ENCODE peak calls at places on chromosomes 4 and X, in nine cellular contexts. One of them, this sample, is unnamed.

GRCh38 chrX:70998402-70999027 is 67.6 kb upstream of the SLC7A3 start:
- DNase-seq in GM23338: peak; percentile 65
- DNase-seq in uterus: peak; percentile 26
- DNase-seq in activated B cell treated with CpG ODN at 0.5 μM for 24 hours: no peak
- DNase-seq in adrenal gland: peak; percentile 47
- DNase-seq in endodermal cell: peak; percentile 67
- DNase-seq in coronary artery: no peak
- DNase-seq in GM10248: no peak
- DNase-seq in NB4: peak; percentile 5
- DNase-seq in this sample: no peak

GRCh38 chrX:16869393-16870094 is 618 bp downstream of the RBBP7 start:
- DNase-seq in GM23338: peak; percentile 60
- DNase-seq in uterus: peak; percentile 19
- DNase-seq in activated B cell treated with CpG ODN at 0.5 μM for 24 hours: peak; percentile 57
- DNase-seq in adrenal gland: peak; percentile 35
- DNase-seq in endodermal cell: peak; percentile 83
- DNase-seq in coronary artery: no peak
- DNase-seq in GM10248: peak; percentile 57
- DNase-seq in NB4: peak; percentile 74
- DNase-seq in this sample: peak; percentile 56

GRCh38 chrX:154698630-154699248 is 45.4 kb upstream of the CTAG2 start:
- DNase-seq in GM23338: peak; percentile 40
- DNase-seq in uterus: no peak
- DNase-seq in activated B cell treated with CpG ODN at 0.5 μM for 24 hours: no peak
- DNase-seq in adrenal gland: peak; percentile 14
- DNase-seq in endodermal cell: peak; percentile 43
- DNase-seq in coronary artery: no peak
- DNase-seq in GM10248: no peak
- DNase-seq in NB4: no peak
- DNase-seq in this sample: no peak

GRCh38 chr4:166421556-166422156 is 548.6 kb downstream of the TLL1 start:
- DNase-seq in GM23338: peak; percentile 3
- DNase-seq in uterus: no peak
- DNase-seq in activated B cell treated with CpG ODN at 0.5 μM for 24 hours: no peak
- DNase-seq in adrenal gland: no peak
- DNase-seq in endodermal cell: no peak
- DNase-seq in coronary artery: no peak
- DNase-seq in GM10248: no peak
- DNase-seq in NB4: no peak
- DNase-seq in this sample: no peak

GRCh38 chrX:45322820-45323219 is 122.1 kb upstream of the DIPK2B start:
- DNase-seq in GM23338: peak; percentile 0
- DNase-seq in uterus: no peak
- DNase-seq in activated B cell treated with CpG ODN at 0.5 μM for 24 hours: no peak
- DNase-seq in adrenal gland: no peak
- DNase-seq in endodermal cell: no peak
- DNase-seq in coronary artery: no peak
- DNase-seq in GM10248: no peak
- DNase-seq in NB4: no peak
- DNase-seq in this sample: no peak

GRCh38 chr4:10526431-10527222 is 69.4 kb upstream of the ZNF518B start:
- DNase-seq in GM23338: peak; percentile 59
- DNase-seq in uterus: no peak
- DNase-seq in activated B cell treated with CpG ODN at 0.5 μM for 24 hours: no peak
- DNase-seq in adrenal gland: no peak
- DNase-seq in endodermal cell: peak; percentile 67
- DNase-seq in coronary artery: no peak
- DNase-seq in GM10248: no peak
- DNase-seq in NB4: no peak
- DNase-seq in this sample: no peak

GRCh38 chrX:22800806-22801205 is 199.0 kb upstream of the DDX53 start:
- DNase-seq in GM23338: no peak
- DNase-seq in uterus: no peak
- DNase-seq in activated B cell treated with CpG ODN at 0.5 μM for 24 hours: no peak
- DNase-seq in adrenal gland: no peak
- DNase-seq in endodermal cell: no peak
- DNase-seq in coronary artery: no peak
- DNase-seq in GM10248: no peak
- DNase-seq in NB4: peak; percentile 20
- DNase-seq in this sample: no peak

GRCh38 chrX:99603076-99603814 is 806.8 kb downstream of the PCDH19 start:
- DNase-seq in GM23338: peak; percentile 32
- DNase-seq in uterus: no peak
- DNase-seq in activated B cell treated with CpG ODN at 0.5 μM for 24 hours: no peak
- DNase-seq in adrenal gland: no peak
- DNase-seq in endodermal cell: no peak
- DNase-seq in coronary artery: no peak
- DNase-seq in GM10248: no peak
- DNase-seq in NB4: no peak
- DNase-seq in this sample: no peak

GRCh38 chr4:21768349-21769310 is 179.9 kb downstream of the KCNIP4 start:
- DNase-seq in GM23338: peak; percentile 79
- DNase-seq in uterus: peak; percentile 24
- DNase-seq in activated B cell treated with CpG ODN at 0.5 μM for 24 hours: no peak
- DNase-seq in adrenal gland: peak; percentile 11
- DNase-seq in endodermal cell: no peak
- DNase-seq in coronary artery: no peak
- DNase-seq in GM10248: peak; percentile 6
- DNase-seq in NB4: peak; percentile 61
- DNase-seq in this sample: no peak

GRCh38 chrX:51435101-51435500 is 61.3 kb downstream of the NUDT11 start:
- DNase-seq in GM23338: no peak
- DNase-seq in uterus: no peak
- DNase-seq in activated B cell treated with CpG ODN at 0.5 μM for 24 hours: no peak
- DNase-seq in adrenal gland: no peak
- DNase-seq in endodermal cell: no peak
- DNase-seq in coronary artery: no peak
- DNase-seq in GM10248: no peak
- DNase-seq in NB4: no peak
- DNase-seq in this sample: no peak

GRCh38 chrX:102535958-102536357 is 19.4 kb upstream of the TMSB15A start:
- DNase-seq in GM23338: no peak
- DNase-seq in uterus: no peak
- DNase-seq in activated B cell treated with CpG ODN at 0.5 μM for 24 hours: no peak
- DNase-seq in adrenal gland: no peak
- DNase-seq in endodermal cell: no peak
- DNase-seq in coronary artery: no peak
- DNase-seq in GM10248: no peak
- DNase-seq in NB4: no peak
- DNase-seq in this sample: no peak

GRCh38 chr4:36392049-36392448 is 110.6 kb downstream of the DTHD1 start:
- DNase-seq in GM23338: no peak
- DNase-seq in uterus: no peak
- DNase-seq in activated B cell treated with CpG ODN at 0.5 μM for 24 hours: no peak
- DNase-seq in adrenal gland: peak; percentile 11
- DNase-seq in endodermal cell: no peak
- DNase-seq in coronary artery: no peak
- DNase-seq in GM10248: no peak
- DNase-seq in NB4: no peak
- DNase-seq in this sample: no peak

GRCh38 chr4:73609688-73610087 is 10.5 kb downstream of the RASSF6 start:
- DNase-seq in GM23338: no peak
- DNase-seq in uterus: no peak
- DNase-seq in activated B cell treated with CpG ODN at 0.5 μM for 24 hours: no peak
- DNase-seq in adrenal gland: no peak
- DNase-seq in endodermal cell: no peak
- DNase-seq in coronary artery: no peak
- DNase-seq in GM10248: no peak
- DNase-seq in NB4: no peak
- DNase-seq in this sample: no peak

GRCh38 chr4:89492476-89493110 is 185.0 kb upstream of the GPRIN3 start:
- DNase-seq in GM23338: no peak
- DNase-seq in uterus: no peak
- DNase-seq in activated B cell treated with CpG ODN at 0.5 μM for 24 hours: no peak
- DNase-seq in adrenal gland: no peak
- DNase-seq in endodermal cell: no peak
- DNase-seq in coronary artery: no peak
- DNase-seq in GM10248: no peak
- DNase-seq in NB4: no peak
- DNase-seq in this sample: no peak

GRCh38 chrX:130071611-130072349 is 38.5 kb downstream of the ELF4 start:
- DNase-seq in GM23338: no peak
- DNase-seq in uterus: no peak
- DNase-seq in activated B cell treated with CpG ODN at 0.5 μM for 24 hours: no peak
- DNase-seq in adrenal gland: no peak
- DNase-seq in endodermal cell: no peak
- DNase-seq in coronary artery: no peak
- DNase-seq in GM10248: no peak
- DNase-seq in NB4: no peak
- DNase-seq in this sample: no peak

GRCh38 chr4:136471051-136471450 is 1061.2 kb downstream of the PCDH18 start:
- DNase-seq in GM23338: no peak
- DNase-seq in uterus: no peak
- DNase-seq in activated B cell treated with CpG ODN at 0.5 μM for 24 hours: no peak
- DNase-seq in adrenal gland: no peak
- DNase-seq in endodermal cell: no peak
- DNase-seq in coronary artery: no peak
- DNase-seq in GM10248: no peak
- DNase-seq in NB4: no peak
- DNase-seq in this sample: no peak

DNA sequence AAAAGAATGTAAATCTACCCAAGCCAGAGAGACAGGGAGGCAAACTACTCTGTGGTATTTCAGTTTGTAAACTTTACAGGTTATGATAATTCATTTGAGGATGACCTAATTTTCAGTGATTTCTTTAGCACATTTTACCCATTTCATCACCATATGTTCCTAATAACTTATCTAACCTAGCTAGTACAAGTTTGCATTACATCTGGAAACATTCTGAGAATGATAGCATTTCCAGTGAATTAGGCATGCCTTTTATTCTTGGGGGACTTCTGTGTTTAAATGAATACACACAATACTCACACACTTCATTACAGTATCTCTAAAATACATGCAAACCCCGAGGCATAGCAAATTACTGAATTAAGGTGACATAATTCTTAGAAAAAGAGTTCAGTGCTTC is 1055.5 kb downstream of the PCDH18 start:
- DNase-seq in GM23338: no peak
- DNase-seq in uterus: no peak
- DNase-seq in activated B cell treated with CpG ODN at 0.5 μM for 24 hours: no peak
- DNase-seq in adrenal gland: no peak
- DNase-seq in endodermal cell: no peak
- DNase-seq in coronary artery: no peak
- DNase-seq in GM10248: no peak
- DNase-seq in NB4: no peak
- DNase-seq in this sample: no peak
- TF ChIP-seq CTCF in GM23338: no peak
- TF ChIP-seq CTCF in uterus: no peak
- TF ChIP-seq CTCF in activated B cell treated with CpG ODN at 0.5 μM for 24 hours: no peak
- TF ChIP-seq CTCF in adrenal gland: no peak
- TF ChIP-seq CTCF in endodermal cell: no peak
- TF ChIP-seq CTCF in coronary artery: no peak
- TF ChIP-seq CTCF in GM10248: no peak
- TF ChIP-seq CTCF in NB4: no peak
- TF ChIP-seq CTCF in this sample: no peak

GRCh38 chrX:148947399-148948025 is 447.1 kb downstream of the AFF2 start:
- DNase-seq in GM23338: peak; percentile 6
- DNase-seq in uterus: no peak
- DNase-seq in activated B cell treated with CpG ODN at 0.5 μM for 24 hours: no peak
- DNase-seq in adrenal gland: no peak
- DNase-seq in endodermal cell: no peak
- DNase-seq in coronary artery: no peak
- DNase-seq in GM10248: no peak
- DNase-seq in NB4: peak; percentile 1
- DNase-seq in this sample: no peak
- TF ChIP-seq CTCF in GM23338: no peak
- TF ChIP-seq CTCF in uterus: no peak
- TF ChIP-seq CTCF in activated B cell treated with CpG ODN at 0.5 μM for 24 hours: no peak
- TF ChIP-seq CTCF in adrenal gland: no peak
- TF ChIP-seq CTCF in endodermal cell: peak; percentile 38
- TF ChIP-seq CTCF in coronary artery: no peak
- TF ChIP-seq CTCF in GM10248: no peak
- TF ChIP-seq CTCF in NB4: no peak
- TF ChIP-seq CTCF in this sample: no peak

DNA sequence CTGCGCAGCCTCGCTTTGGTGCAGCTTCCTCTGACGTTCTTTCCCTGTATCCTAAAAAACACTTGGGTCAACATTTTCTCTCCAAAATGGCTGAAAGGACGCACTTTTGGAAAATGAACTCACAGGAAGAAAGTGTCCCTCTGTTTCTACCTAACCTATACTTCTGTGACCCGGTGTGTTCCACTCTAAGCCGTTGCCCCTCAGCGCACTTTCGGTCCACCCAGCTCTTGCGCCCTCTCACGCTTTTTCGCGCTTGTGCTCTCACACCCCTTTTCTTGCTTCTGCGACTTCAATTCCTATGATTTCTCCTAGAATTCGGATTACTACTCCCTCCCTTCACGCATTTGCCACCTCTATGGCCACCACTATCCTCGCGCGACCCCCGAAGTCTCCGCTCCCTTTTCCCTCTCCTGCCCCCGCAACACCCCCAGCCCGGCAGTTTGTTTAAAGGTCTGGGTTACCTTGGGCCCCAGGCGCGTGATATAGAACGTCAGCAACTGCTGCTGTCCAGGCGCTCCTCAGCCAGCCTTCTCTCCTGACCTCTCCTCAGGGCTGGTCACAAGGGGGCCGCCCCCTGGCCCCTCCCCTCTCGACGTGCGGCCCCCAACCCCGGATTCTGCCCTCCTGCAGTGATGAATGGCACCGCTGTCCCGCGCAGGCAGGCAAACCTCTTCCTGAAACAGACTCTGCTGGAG is at the start of gene USP51:
- DNase-seq in GM23338: peak; percentile 73
- DNase-seq in uterus: peak; percentile 52
- DNase-seq in activated B cell treated with CpG ODN at 0.5 μM for 24 hours: peak; percentile 20
- DNase-seq in adrenal gland: peak; percentile 83
- DNase-seq in endodermal cell: peak; percentile 86
- DNase-seq in coronary artery: peak; percentile 75
- DNase-seq in GM10248: peak; percentile 44
- DNase-seq in NB4: peak; percentile 55
- DNase-seq in this sample: no peak
- TF ChIP-seq CTCF in GM23338: no peak
- TF ChIP-seq CTCF in uterus: no peak
- TF ChIP-seq CTCF in activated B cell treated with CpG ODN at 0.5 μM for 24 hours: no peak
- TF ChIP-seq CTCF in adrenal gland: no peak
- TF ChIP-seq CTCF in endodermal cell: no peak
- TF ChIP-seq CTCF in coronary artery: no peak
- TF ChIP-seq CTCF in GM10248: peak; percentile 22
- TF ChIP-seq CTCF in NB4: no peak
- TF ChIP-seq CTCF in this sample: no peak

DNA sequence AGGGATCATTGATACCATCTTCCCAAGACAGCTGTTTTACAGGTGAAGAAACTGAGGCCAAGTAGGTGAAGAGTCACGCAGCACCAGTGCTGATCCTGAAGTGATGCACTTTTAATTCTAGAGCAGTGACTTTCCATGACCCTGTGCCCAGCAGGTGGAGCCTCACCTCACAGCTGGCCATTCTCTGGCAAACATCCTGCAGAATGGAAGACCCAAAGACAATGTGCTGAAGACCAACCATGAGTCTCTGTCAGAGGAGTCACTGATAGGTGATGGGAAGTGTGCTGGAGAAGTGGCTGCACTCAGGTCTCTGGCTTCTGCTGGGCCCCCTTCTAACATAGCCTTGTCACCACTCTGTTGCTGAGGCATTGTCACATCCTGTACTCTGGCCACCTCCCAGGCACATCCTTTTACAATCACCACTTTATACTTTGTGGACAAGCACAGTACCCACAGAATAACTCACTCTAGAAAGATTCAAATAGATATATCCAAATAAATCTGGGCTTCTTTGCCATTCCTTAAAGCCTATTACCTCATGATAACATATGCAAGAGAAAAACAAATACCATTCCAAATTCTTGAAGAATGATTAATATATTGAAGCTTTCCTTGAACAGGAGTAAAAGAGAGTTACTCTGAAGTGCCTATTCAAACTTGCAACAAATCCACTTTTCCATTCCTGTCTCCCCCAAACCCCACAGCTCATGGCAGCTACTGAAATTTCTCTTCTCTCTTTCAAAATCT is 64.1 kb upstream of the SCOC start:
- DNase-seq in GM23338: peak; percentile 36
- DNase-seq in uterus: no peak
- DNase-seq in activated B cell treated with CpG ODN at 0.5 μM for 24 hours: no peak
- DNase-seq in adrenal gland: no peak
- DNase-seq in endodermal cell: peak; percentile 78
- DNase-seq in coronary artery: no peak
- DNase-seq in GM10248: no peak
- DNase-seq in NB4: no peak
- DNase-seq in this sample: no peak
- TF ChIP-seq CTCF in GM23338: peak; percentile 73
- TF ChIP-seq CTCF in uterus: no peak
- TF ChIP-seq CTCF in activated B cell treated with CpG ODN at 0.5 μM for 24 hours: no peak
- TF ChIP-seq CTCF in adrenal gland: no peak
- TF ChIP-seq CTCF in endodermal cell: peak; percentile 74
- TF ChIP-seq CTCF in coronary artery: no peak
- TF ChIP-seq CTCF in GM10248: peak; percentile 2
- TF ChIP-seq CTCF in NB4: peak; percentile 6
- TF ChIP-seq CTCF in this sample: no peak

This sample was measured in natural killer cell.